ENCODE peak calls at places on chromosomes 1 and 21, in four cellular contexts. V is NCI-H1092, P is Calu3, W is NCI-H1694. X is an unnamed sample.

GRCh38 chr1:25099343-25099951 is 132.9 kb downstream of the SYF2 start:
- DNase-seq in V (peak), P (no peak), W (no peak), X (no peak)

GRCh38 chr1:226337294-226337870 is 28.4 kb upstream of the LIN9 start:
- DNase-seq in V (no peak), P (no peak), W (no peak), X (no peak)

GRCh38 chr1:117146570-117147340 is 25.2 kb upstream of the TRIM45 start:
- DNase-seq in V (no peak), P (peak), W (no peak), X (no peak)

GRCh38 chr1:207808911-207809555 is 57.2 kb downstream of the CD46 start:
- DNase-seq in V (no peak), P (no peak), W (no peak), X (no peak)

GRCh38 chr1:149931212-149931805 is 3.7 kb upstream of the SF3B4 start:
- DNase-seq in V (no peak), P (no peak), W (no peak), X (no peak)

GRCh38 chr21:34962586-34963222 is 86.4 kb downstream of the RUNX1 start:
- DNase-seq in V (no peak), P (no peak), W (no peak), X (no peak)

GRCh38 chr21:18204931-18205330 is 39.7 kb upstream of the CHODL start:
- DNase-seq in V (peak), P (no peak), W (peak), X (no peak)

GRCh38 chr1:65470766-65471165 is 50.3 kb downstream of the LEPR start:
- DNase-seq in V (no peak), P (no peak), W (no peak), X (no peak)

GRCh38 chr1:204837440-204838084 is 33.1 kb upstream of the NFASC start:
- DNase-seq in V (no peak), P (peak), W (no peak), X (peak)

GRCh38 chr1:204104331-204105222 is 31.7 kb downstream of the SOX13 start:
- DNase-seq in V (no peak), P (peak), W (no peak), X (no peak)

GRCh38 chr1:46223472-46223943 is 20.4 kb downstream of the LURAP1 start:
- DNase-seq in V (peak), P (peak), W (peak), X (peak)

GRCh38 chr1:21909787-21910503 is 27.2 kb downstream of the HSPG2 start:
- DNase-seq in V (no peak), P (no peak), W (no peak), X (peak)